ENCODE peak calls at places on chromosomes 13 and 19, in five cellular contexts. A is uterus, X is HCT116, C is AG10803, L is omental fat pad. M is an unnamed sample.

GRCh38 chr19:3653865-3654513 is 27.4 kb upstream of the CACTIN start:
- DNase-seq in X (no peak), C (no peak), L (no peak), A (no peak), M (no peak)

GRCh38 chr13:80126382-80127068 is 214.4 kb downstream of the SPRY2 start:
- DNase-seq in X (no peak), L (no peak), C (no peak), A (no peak), M (no peak)

GRCh38 chr13:73466561-73466960 is 407.8 kb downstream of the KLF5 start:
- DNase-seq in X (no peak), C (no peak), A (no peak), L (no peak), M (no peak)

GRCh38 chr19:10653732-10654609 is at the start of gene ILF3:
- DNase-seq in L (peak; percentile 98), C (peak; percentile 100), A (peak; percentile 100), X (peak; percentile 100), M (peak; percentile 99)

GRCh38 chr19:34067861-34068271 is 104.4 kb upstream of the LSM14A start:
- DNase-seq in C (peak; percentile 9), L (no peak), X (peak; percentile 54), A (no peak), M (no peak)

GRCh38 chr13:113806104-113806471 is 47.1 kb downstream of the TMEM255B start:
- DNase-seq in C (no peak), X (no peak), L (no peak), A (no peak), M (no peak)

GRCh38 chr13:112968910-112969691 is at the start of gene MCF2L:
- DNase-seq in A (no peak), L (no peak), X (no peak), C (peak; percentile 20), M (peak; percentile 56)

GRCh38 chr13:28137556-28137955 is 789 bp upstream of the PAN3 start:
- DNase-seq in L (no peak), X (no peak), A (no peak), C (no peak), M (no peak)

GRCh38 chr13:22690756-22691155 is 490.0 kb upstream of the SGCG start:
- DNase-seq in X (no peak), C (no peak), A (no peak), L (no peak), M (no peak)

GRCh38 chr19:1261863-1262686 is 7.1 kb upstream of the CIRBP start:
- DNase-seq in C (peak; percentile 67), L (no peak), A (peak; percentile 89), X (no peak), M (no peak)

GRCh38 chr13:20116213-20116612 is 44.6 kb downstream of the GJA3 start:
- DNase-seq in X (no peak), C (no peak), L (no peak), A (no peak), M (no peak)
- TF ChIP-seq CTCF in X (peak; percentile 30), C (no peak), L (no peak), A (no peak), M (no peak)

GRCh38 chr13:103200118-103200885 is 134.1 kb upstream of the SLC10A2 start:
- DNase-seq in L (no peak), C (no peak), A (no peak), X (no peak), M (no peak)

GRCh38 chr13:103199380-103200088 is 133.3 kb upstream of the SLC10A2 start:
- DNase-seq in C (no peak), X (no peak), L (no peak), A (no peak), M (no peak)

GRCh38 chr13:103194871-103195270 is 128.7 kb upstream of the SLC10A2 start:
- DNase-seq in L (no peak), C (no peak), X (no peak), A (no peak), M (no peak)

GRCh38 chr13:103190841-103191240 is 124.6 kb upstream of the SLC10A2 start:
- DNase-seq in L (no peak), A (no peak), X (no peak), C (no peak), M (no peak)

GRCh38 chr13:103195762-103196161 is 129.5 kb upstream of the SLC10A2 start:
- DNase-seq in C (no peak), L (no peak), X (no peak), A (no peak), M (no peak)
- TF ChIP-seq CTCF in C (no peak), L (no peak), X (no peak), A (no peak), M (no peak)

GRCh38 chr13:97072297-97072696 is 78.0 kb upstream of the OXGR1 start:
- DNase-seq in L (no peak), A (no peak), C (no peak), X (no peak), M (no peak)

GRCh38 chr13:97068964-97069815 is 74.9 kb upstream of the OXGR1 start:
- DNase-seq in L (no peak), X (no peak), C (no peak), A (no peak), M (no peak)

GRCh38 chr13:97068146-97068545 is 73.9 kb upstream of the OXGR1 start:
- DNase-seq in L (no peak), X (no peak), A (no peak), C (no peak), M (no peak)

GRCh38 chr13:97067342-97067895 is 73.1 kb upstream of the OXGR1 start:
- DNase-seq in L (no peak), A (no peak), C (peak; percentile 15), X (no peak), M (no peak)
- TF ChIP-seq CTCF in L (no peak), A (no peak), C (no peak), X (no peak), M (no peak)

GRCh38 chr19:5038631-5039271 is 69.8 kb downstream of the KDM4B start:
- DNase-seq in X (no peak), L (no peak), A (no peak), C (peak; percentile 40), M (no peak)
- TF ChIP-seq CTCF in X (peak; percentile 76), L (no peak), A (peak; percentile 31), C (peak; percentile 68), M (peak; percentile 46)

M was measured in nephron progenitor cell.